ENCODE peak calls at places on chromosomes 11 and 22, in five cellular contexts. G, X, Z, M and T are unnamed samples.

GRCh38 chr11:46235777-46236688 is 41.4 kb upstream of the CREB3L1 start:
- DNase-seq in G (peak; percentile 79), X (no peak), Z (peak; percentile 75), M (no peak), T (peak; percentile 18)

GRCh38 chr11:78800089-78800690 is 225.5 kb upstream of the NARS2 start:
- DNase-seq in G (no peak), X (no peak), Z (no peak), M (no peak), T (peak; percentile 46)

GRCh38 chr11:13955971-13956421 is 6.5 kb upstream of the SPON1 start:
- DNase-seq in G (peak; percentile 84), X (peak; percentile 51), Z (peak; percentile 58), M (peak; percentile 29), T (peak; percentile 86)

GRCh38 chr11:78224906-78225420 is 36.2 kb downstream of the USP35 start:
- DNase-seq in G (no peak), X (no peak), Z (no peak), M (no peak), T (no peak)

GRCh38 chr11:117183724-117184349 is 5.3 kb downstream of the SIDT2 start:
- DNase-seq in G (no peak), X (no peak), Z (no peak), M (no peak), T (no peak)

GRCh38 chr11:7851391-7851790 is 54.6 kb upstream of the OR5P2 start:
- DNase-seq in G (no peak), X (no peak), Z (peak; percentile 1), M (no peak), T (no peak)

GRCh38 chr11:125720781-125721180 is 25.3 kb upstream of the PATE1 start:
- DNase-seq in G (no peak), X (no peak), Z (no peak), M (peak; percentile 1), T (no peak)

GRCh38 chr22:42688241-42688913 is 32.3 kb downstream of the A4GALT start:
- DNase-seq in G (peak; percentile 98), X (peak; percentile 92), Z (no peak), M (peak; percentile 94), T (peak; percentile 98)

GRCh38 chr22:39925273-39925672 is 24.4 kb downstream of the GRAP2 start:
- DNase-seq in G (no peak), X (no peak), Z (no peak), M (no peak), T (no peak)

GRCh38 chr11:76156971-76157427 is 49.3 kb downstream of the WNT11 start:
- DNase-seq in G (no peak), X (no peak), Z (no peak), M (no peak), T (no peak)

GRCh38 chr11:16883179-16883578 is 131.0 kb downstream of the PLEKHA7 start:
- DNase-seq in G (no peak), X (peak; percentile 20), Z (peak; percentile 13), M (no peak), T (no peak)

GRCh38 chr11:62264004-62264403 is 6.0 kb upstream of the SCGB2A2 start:
- DNase-seq in G (no peak), X (no peak), Z (no peak), M (no peak), T (no peak)

GRCh38 chr11:43756575-43756974 is 76.0 kb downstream of the HSD17B12 start:
- DNase-seq in G (peak; percentile 47), X (no peak), Z (no peak), M (peak; percentile 50), T (peak; percentile 23)

GRCh38 chr11:87743002-87743401 is 432.2 kb downstream of the RAB38 start:
- DNase-seq in G (no peak), X (no peak), Z (peak; percentile 20), M (no peak), T (no peak)

GRCh38 chr22:50725597-50725996 is 12.4 kb upstream of the ACR start:
- DNase-seq in G (no peak), X (no peak), Z (no peak), M (no peak), T (no peak)

GRCh38 chr11:33912405-33913361 is 20.8 kb upstream of the LMO2 start:
- DNase-seq in G (peak; percentile 75), X (peak; percentile 37), Z (peak; percentile 96), M (peak; percentile 95), T (peak; percentile 91)

GRCh38 chr11:19868281-19868821 is 155.7 kb downstream of the NAV2 start:
- DNase-seq in G (peak; percentile 97), X (peak; percentile 80), Z (peak; percentile 2), M (peak; percentile 88), T (peak; percentile 98)

GRCh38 chr22:47552541-47553205 is 790.2 kb downstream of the TBC1D22A start:
- DNase-seq in G (no peak), X (no peak), Z (no peak), M (no peak), T (no peak)

GRCh38 chr11:86103808-86104207 is 34.9 kb upstream of the PICALM start:
- DNase-seq in G (peak; percentile 49), X (no peak), Z (no peak), M (peak; percentile 44), T (no peak)

GRCh38 chr11:20840341-20840740 is 171.0 kb downstream of the NELL1 start:
- DNase-seq in G (no peak), X (no peak), Z (no peak), M (no peak), T (no peak)

GRCh38 chr22:26393929-26394328 is 35.1 kb upstream of the ASPHD2 start:
- DNase-seq in G (no peak), X (no peak), Z (no peak), M (no peak), T (no peak)
- TF ChIP-seq CTCF in G (peak; percentile 20), X (no peak), Z (no peak), M (no peak), T (peak; percentile 1)

DNA sequence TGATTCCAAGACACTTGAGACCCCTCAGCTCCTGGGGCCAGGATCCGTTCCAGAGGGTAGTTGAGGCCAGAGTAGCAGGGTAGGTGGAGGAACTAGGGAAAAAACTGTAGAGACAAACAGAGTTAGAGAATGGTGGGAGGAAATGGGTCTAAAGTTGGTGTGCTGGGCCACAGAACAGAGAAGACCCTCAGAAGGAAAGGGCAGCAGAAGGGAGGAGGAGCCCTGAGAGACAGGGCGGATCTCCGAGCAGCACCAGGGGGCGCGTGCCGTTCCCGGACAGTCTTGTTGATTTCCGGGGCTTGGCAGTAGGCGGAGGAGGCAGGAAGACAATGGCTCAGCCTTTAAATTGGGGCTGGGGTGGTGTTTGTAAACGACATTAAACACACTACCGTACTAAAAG is 2.4 kb upstream of the CECR2 start:
- DNase-seq in G (peak; percentile 53), X (peak; percentile 45), Z (peak; percentile 62), M (no peak), T (no peak)
- H3K4me3 ChIP-seq in G (no peak overlapping the region), X (peak overlapping the region; percentile 27), Z (no peak overlapping the region), M (no peak overlapping the region), T (no peak overlapping the region)

GRCh38 chr11:59144579-59145345 is 2.1 kb downstream of the FAM111A start:
- DNase-seq in G (peak; percentile 83), X (peak; percentile 80), Z (peak; percentile 94), M (peak; percentile 68), T (peak; percentile 86)

GRCh38 chr11:59142530-59143507 is at the start of gene FAM111A:
- DNase-seq in G (peak; percentile 89), X (peak; percentile 90), Z (peak; percentile 89), M (peak; percentile 84), T (peak; percentile 84)

GRCh38 chr11:59141191-59141590 is 1.5 kb upstream of the FAM111A start:
- DNase-seq in G (no peak), X (no peak), Z (no peak), M (no peak), T (no peak)

GRCh38 chr11:59144096-59144495 is 1.4 kb downstream of the FAM111A start:
- DNase-seq in G (no peak), X (no peak), Z (peak; percentile 30), M (no peak), T (peak; percentile 30)

GRCh38 chr11:59141673-59142460 is 789 bp upstream of the FAM111A start:
- DNase-seq in G (no peak), X (no peak), Z (no peak), M (peak; percentile 66), T (peak; percentile 61)
- TF ChIP-seq CTCF in G (no peak), X (no peak), Z (no peak), M (no peak), T (no peak)

DNA sequence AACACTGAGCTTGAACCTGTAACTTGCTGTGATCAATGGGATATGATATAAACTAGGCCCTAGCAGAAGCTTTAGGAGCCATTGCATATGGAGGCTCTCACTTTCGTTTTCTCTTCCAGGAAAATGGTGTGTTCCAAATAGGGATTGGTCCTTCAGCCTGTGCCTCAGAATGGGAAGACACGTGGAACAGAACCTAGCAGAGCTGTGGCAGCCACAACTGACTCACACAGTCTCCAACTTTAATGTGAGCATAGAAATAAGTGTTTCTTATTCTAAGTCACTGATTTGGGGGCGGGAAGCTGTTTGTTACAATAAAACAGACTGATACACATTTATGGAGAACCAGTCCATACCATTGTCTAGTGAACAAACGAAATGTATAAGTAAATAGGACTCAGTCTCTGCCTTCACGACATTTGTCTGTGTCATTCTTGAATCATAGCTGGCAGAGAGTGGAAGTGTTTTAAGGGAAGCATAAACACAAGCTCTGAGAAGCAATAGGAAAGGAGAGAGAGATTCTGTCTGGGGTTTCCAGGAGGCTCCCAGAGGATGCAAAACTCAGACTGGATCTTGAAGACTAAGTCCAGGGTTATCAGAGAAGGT is 97.3 kb downstream of the GALNT18 start:
- DNase-seq in G (no peak), X (no peak), Z (no peak), M (no peak), T (peak; percentile 11)
- H3K4me3 ChIP-seq in G (no peak overlapping the region), X (no peak overlapping the region), Z (no peak overlapping the region), M (no peak overlapping the region), T (no peak overlapping the region)

DNA sequence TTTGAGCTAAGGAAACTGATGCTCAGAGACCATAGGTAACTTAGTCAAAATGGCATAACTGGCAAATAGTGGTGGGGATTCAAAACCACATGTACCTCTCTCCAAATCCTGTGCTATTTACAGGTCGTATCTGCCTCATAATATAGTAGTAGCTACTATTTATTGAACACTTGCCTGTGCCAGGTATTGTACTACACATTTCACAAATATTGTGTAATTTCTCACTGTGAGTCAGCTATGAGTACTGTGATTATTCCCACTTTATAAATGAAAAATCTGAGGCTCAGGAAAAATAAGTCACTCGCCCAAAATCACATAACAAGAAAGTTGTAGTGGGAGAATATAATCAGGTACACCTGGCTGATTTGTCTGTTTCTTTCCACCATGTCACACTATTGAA is 199.8 kb upstream of the FAT3 start:
- DNase-seq in G (no peak), X (no peak), Z (no peak), M (no peak), T (no peak)
- TF ChIP-seq CTCF in G (no peak), X (no peak), Z (no peak), M (no peak), T (no peak)

DNA sequence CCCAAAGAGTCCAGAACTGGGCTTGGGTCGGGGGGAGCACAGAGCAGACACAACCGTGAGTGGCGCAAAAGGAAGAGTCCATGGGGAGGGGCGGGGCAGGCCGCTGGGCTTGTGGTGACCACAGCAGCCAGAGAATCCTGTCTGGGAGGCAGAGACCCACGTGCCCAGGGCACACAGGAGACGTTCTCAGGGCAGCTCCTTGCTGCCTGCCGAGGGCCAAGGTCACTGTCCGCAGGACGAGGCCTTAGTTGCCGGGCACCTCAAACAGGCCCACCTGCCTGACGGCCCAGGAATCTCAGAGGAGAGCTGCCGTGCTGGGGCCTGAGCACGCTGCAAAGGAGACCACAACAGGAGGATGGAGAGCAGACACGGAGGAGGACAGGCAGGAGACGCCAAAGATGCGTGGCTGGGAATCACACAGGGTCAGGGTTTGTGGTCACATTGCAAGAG is 87.8 kb downstream of the MYEOV start:
- DNase-seq in G (no peak), X (no peak), Z (no peak), M (no peak), T (no peak)
- H3K4me3 ChIP-seq in G (no peak overlapping the region), X (no peak overlapping the region), Z (peak overlapping the region; percentile 80), M (no peak overlapping the region), T (no peak overlapping the region)